ENCODE peak calls at places on chromosomes 13 and 19, in four cellular contexts. Q is mucosa of descending colon, W is A549, L is astrocyte of the cerebellum. T is an unnamed sample.

GRCh38 chr13:50198508-50198907 is 183.3 kb downstream of the KCNRG start:
- DNase-seq in W (no peak), L (no peak), Q (peak; percentile 8), T (no peak)

GRCh38 chr13:39779337-39780270 is 124.1 kb downstream of the COG6 start:
- DNase-seq in L (no peak), W (no peak), Q (peak; percentile 17), T (no peak)

GRCh38 chr19:44841255-44841654 is 4.8 kb upstream of the NECTIN2 start:
- DNase-seq in W (no peak), L (no peak), Q (no peak), T (no peak)

GRCh38 chr13:40910324-40911050 is 108.6 kb downstream of the ELF1 start:
- DNase-seq in L (no peak), W (no peak), Q (no peak), T (no peak)

GRCh38 chr13:110262494-110262893 is 44.5 kb downstream of the COL4A1 start:
- DNase-seq in W (no peak), Q (peak; percentile 41), L (no peak), T (no peak)

GRCh38 chr13:50783066-50783465 is 60.4 kb downstream of the DLEU7 start:
- DNase-seq in Q (no peak), W (no peak), L (no peak), T (no peak)

GRCh38 chr13:106453101-106453500 is 82.4 kb downstream of the EFNB2 start:
- DNase-seq in L (no peak), Q (no peak), W (no peak), T (no peak)

GRCh38 chr13:99464441-99464949 is 36.8 kb upstream of the TM9SF2 start:
- DNase-seq in L (no peak), W (no peak), Q (no peak), T (no peak)

GRCh38 chr13:76992548-76993001 is 694 bp downstream of the CLN5 start:
- DNase-seq in L (no peak), Q (peak; percentile 52), W (peak; percentile 17), T (no peak)

GRCh38 chr13:70568571-70568970 is 460.3 kb upstream of the KLHL1 start:
- DNase-seq in Q (peak; percentile 44), W (peak; percentile 45), L (peak; percentile 49), T (no peak)

GRCh38 chr19:15249912-15250634 is 17.8 kb upstream of the EPHX3 start:
- DNase-seq in Q (no peak), W (peak; percentile 69), L (peak; percentile 78), T (peak; percentile 86)

GRCh38 chr19:12000152-12000981 is 35.1 kb downstream of the ZNF433 start:
- DNase-seq in L (peak; percentile 20), W (no peak), Q (no peak), T (no peak)

GRCh38 chr19:15532779-15533521 is 24.6 kb downstream of the CYP4F22 start:
- DNase-seq in Q (no peak), W (no peak), L (no peak), T (no peak)

GRCh38 chr19:29248332-29248844 is 35.4 kb upstream of the UQCRFS1 start:
- DNase-seq in W (no peak), L (no peak), Q (no peak), T (no peak)

GRCh38 chr13:65149687-65150086 is 2080.4 kb downstream of the PCDH9 start:
- DNase-seq in L (no peak), Q (no peak), W (no peak), T (no peak)

GRCh38 chr19:40799558-40800338 is 757 bp downstream of the EGLN2 start:
- DNase-seq in W (no peak), L (no peak), Q (peak; percentile 27), T (no peak)

GRCh38 chr19:11405846-11406643 is 13.1 kb downstream of the RGL3 start:
- DNase-seq in Q (no peak), L (no peak), W (no peak), T (no peak)

GRCh38 chr19:42176990-42177685 is 40.3 kb downstream of the DEDD2 start:
- DNase-seq in L (peak; percentile 15), Q (peak; percentile 66), W (peak; percentile 90), T (no peak)

GRCh38 chr19:50252111-50252886 is 48.9 kb downstream of the MYH14 start:
- DNase-seq in W (peak; percentile 58), Q (peak; percentile 42), L (no peak), T (no peak)

GRCh38 chr13:32427852-32428580 is at the start of gene N4BP2L1:
- DNase-seq in W (peak; percentile 9), Q (peak; percentile 78), L (no peak), T (no peak)

GRCh38 chr13:85709072-85709471 is 90.1 kb downstream of the SLITRK6 start:
- DNase-seq in Q (no peak), W (peak; percentile 42), L (no peak), T (no peak)

GRCh38 chr13:99327133-99327532 is 19.9 kb upstream of the GPR183 start:
- DNase-seq in Q (no peak), L (no peak), W (no peak), T (no peak)

DNA sequence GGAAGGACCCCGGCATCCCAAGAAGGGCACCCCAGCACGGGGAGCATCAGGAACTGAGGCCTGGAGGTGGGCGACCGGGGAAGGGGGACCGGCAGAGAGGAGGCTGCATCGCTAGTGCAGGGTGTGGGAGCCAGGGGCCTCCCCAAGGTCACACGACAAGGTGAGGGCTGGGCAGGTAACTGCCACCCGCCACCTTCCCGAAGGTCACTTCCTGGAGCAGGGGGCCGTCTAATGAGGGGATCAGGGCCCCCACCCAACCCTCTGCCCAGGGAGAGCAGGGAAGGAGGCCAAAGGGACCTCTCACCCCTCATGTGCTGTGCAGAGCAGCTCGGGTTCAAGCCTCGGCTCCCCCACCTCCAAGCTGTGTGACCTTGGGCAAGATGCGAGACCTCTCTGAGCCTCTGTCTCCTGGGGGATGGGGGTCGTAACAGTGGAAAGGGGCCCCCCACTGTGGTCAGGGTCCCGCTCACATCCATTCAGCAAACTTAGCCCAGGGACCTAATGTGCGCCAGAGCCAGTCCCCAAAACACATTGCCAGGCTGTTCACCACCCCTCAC is 6.0 kb downstream of the ZBTB7A start:
- DNase-seq in W (no peak), Q (peak; percentile 62), L (no peak), T (no peak)
- H3K4me3 ChIP-seq in W (peak overlapping the region; percentile 43), Q (no peak overlapping the region), L (no peak overlapping the region), T (no peak overlapping the region)

DNA sequence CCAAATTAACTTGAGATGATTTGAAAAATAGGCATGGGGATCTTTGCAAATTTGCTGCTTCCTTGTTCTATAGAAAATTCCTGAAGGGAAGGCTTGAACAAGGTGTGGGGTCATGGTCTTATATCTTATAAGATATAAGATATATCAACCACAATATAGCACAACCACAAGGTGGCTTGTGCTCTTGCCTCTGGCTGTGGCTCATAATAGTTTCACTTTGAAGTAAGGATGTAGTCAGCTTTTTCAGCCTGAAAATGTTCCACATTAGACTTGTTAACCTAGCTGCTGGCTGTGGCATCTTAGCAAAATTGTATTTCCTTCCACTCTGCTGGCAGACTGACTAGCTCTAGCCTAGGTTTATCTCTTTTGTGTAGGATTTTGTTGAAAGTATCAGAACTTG is 169.7 kb downstream of the KLF5 start:
- DNase-seq in W (peak; percentile 12), L (no peak), Q (no peak), T (no peak)
- TF ChIP-seq CTCF in W (no peak), L (peak; percentile 33), Q (no peak), T (peak; percentile 11)

GRCh38 chr19:704447-704741 is 4.3 kb upstream of the PALM start:
- DNase-seq in W (no peak), L (no peak), Q (no peak), T (no peak)
- H3K4me3 ChIP-seq in W (no peak overlapping the region), L (no peak overlapping the region), Q (no peak overlapping the region), T (no peak overlapping the region)

GRCh38 chr19:18672606-18673337 is 10.7 kb upstream of the CRTC1 start:
- DNase-seq in W (peak; percentile 39), L (peak; percentile 29), Q (no peak), T (no peak)

GRCh38 chr19:18676692-18677091 is 6.8 kb upstream of the CRTC1 start:
- DNase-seq in W (no peak), L (no peak), Q (no peak), T (no peak)

GRCh38 chr19:18674616-18675015 is 8.9 kb upstream of the CRTC1 start:
- DNase-seq in W (no peak), Q (no peak), L (no peak), T (no peak)

GRCh38 chr19:18677156-18677555 is 6.3 kb upstream of the CRTC1 start:
- DNase-seq in L (no peak), W (no peak), Q (no peak), T (no peak)

GRCh38 chr19:18675779-18676178 is 7.7 kb upstream of the CRTC1 start:
- DNase-seq in Q (no peak), L (no peak), W (no peak), T (no peak)
- TF ChIP-seq CTCF in Q (no peak), L (peak; percentile 57), W (peak; percentile 11), T (peak; percentile 31)

GRCh38 chr19:43465468-43466120 is at the start of gene LYPD3:
- DNase-seq in Q (peak; percentile 49), L (no peak), W (no peak), T (no peak)
- H3K4me3 ChIP-seq in Q (no peak within 1 kb of the TSS), L (peak within 1 kb of the TSS; percentile 48), W (peak within 1 kb of the TSS; percentile 62), T (peak within 1 kb of the TSS; percentile 82)

DNA sequence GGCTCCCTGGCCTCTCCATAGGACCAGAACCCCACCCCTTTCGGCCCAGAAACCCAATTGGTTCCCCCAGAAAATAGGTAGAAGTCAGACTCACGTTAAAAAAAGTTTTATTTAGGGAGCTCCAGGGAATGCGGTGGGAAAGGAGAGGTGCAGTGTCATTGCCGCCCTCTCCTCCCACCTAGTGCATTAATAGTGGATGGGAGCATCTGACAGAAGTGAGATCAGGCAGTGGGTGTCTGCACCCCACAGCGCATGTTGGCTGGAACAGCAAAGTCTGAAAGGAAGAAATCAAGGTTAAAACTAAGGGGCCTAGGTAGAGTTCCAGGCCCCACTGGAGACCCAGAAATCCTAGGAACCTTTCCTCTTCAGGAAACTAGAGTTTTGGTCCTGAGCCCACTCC is 2.1 kb upstream of the PHLDB3 start:
- DNase-seq in L (no peak), Q (no peak), W (no peak), T (no peak)
- TF ChIP-seq CTCF in L (no peak), Q (no peak), W (no peak), T (no peak)

T was measured in AG04449.